ENCODE peak calls at places on chromosomes 7 and 10, in six cellular contexts. L is naive thymus-derived CD4-positive, alpha-beta T cell; B is cardiac muscle cell; J is mesenchymal stem cell; E is tibial artery; T is CD8-positive, alpha-beta T cell. R is an unnamed sample.
A peak's percentile ranks its signal among the peaks of the same experiment; 100 is the strongest.

GRCh38 chr7:155317114-155317434 is 19.4 kb downstream of the INSIG1 start:
- DNase-seq in L (no peak), B (no peak), J (no peak), E (no peak), T (no peak), R (no peak)

GRCh38 chr7:81416648-81417047 is 353.2 kb downstream of the HGF start:
- DNase-seq in L (no peak), B (no peak), J (no peak), E (no peak), T (no peak), R (no peak)

GRCh38 chr7:12493407-12493806 is 77.1 kb upstream of the SCIN start:
- DNase-seq in L (no peak), B (no peak), J (no peak), E (no peak), T (no peak), R (no peak)

GRCh38 chr7:151990567-151990966 is 34.3 kb downstream of the GALNTL5 start:
- DNase-seq in L (no peak), B (no peak), J (peak; percentile 18), E (no peak), T (no peak), R (no peak)

GRCh38 chr10:43863270-43863669 is 214.6 kb upstream of the ZNF32 start:
- DNase-seq in L (no peak), B (no peak), J (no peak), E (no peak), T (no peak), R (peak; percentile 24)

GRCh38 chr10:128144547-128144946 is 18.3 kb upstream of the MKI67 start:
- DNase-seq in L (no peak), B (no peak), J (no peak), E (no peak), T (no peak), R (no peak)

GRCh38 chr7:66183700-66184099 is 21.4 kb upstream of the TPST1 start:
- DNase-seq in L (no peak), B (no peak), J (peak; percentile 96), E (no peak), T (no peak), R (no peak)

GRCh38 chr10:23069019-23069665 is 26.2 kb upstream of the MSRB2 start:
- DNase-seq in L (no peak), B (no peak), J (no peak), E (no peak), T (no peak), R (no peak)

GRCh38 chr7:108613147-108613948 is 43.7 kb downstream of the DNAJB9 start:
- DNase-seq in L (peak; percentile 50), B (peak; percentile 66), J (peak; percentile 53), E (no peak), T (no peak), R (peak; percentile 16)

GRCh38 chr7:130758429-130759056 is 24.5 kb upstream of the KLF14 start:
- DNase-seq in L (peak; percentile 53), B (peak; percentile 47), J (peak; percentile 62), E (no peak), T (no peak), R (no peak)

GRCh38 chr7:116698396-116698795 is 26.4 kb downstream of the MET start:
- DNase-seq in L (no peak), B (no peak), J (no peak), E (no peak), T (no peak), R (no peak)

GRCh38 chr7:157785021-157785441 is 448.2 kb downstream of the DNAJB6 start:
- DNase-seq in L (no peak), B (no peak), J (no peak), E (no peak), T (no peak), R (no peak)

GRCh38 chr7:93228302-93228701 is 2.0 kb upstream of the HEPACAM2 start:
- DNase-seq in L (peak; percentile 79), B (peak; percentile 76), J (peak; percentile 68), E (no peak), T (no peak), R (no peak)

GRCh38 chr7:90459888-90460287 is 9.6 kb upstream of the PTTG1IP2 start:
- DNase-seq in L (no peak), B (no peak), J (no peak), E (no peak), T (no peak), R (no peak)

GRCh38 chr7:142389544-142389943 is 131.7 kb upstream of the PRSS58 start:
- DNase-seq in L (no peak), B (peak; percentile 19), J (peak; percentile 76), E (no peak), T (no peak), R (no peak)

GRCh38 chr7:36115448-36116321 is 37.4 kb upstream of the EEPD1 start:
- DNase-seq in L (no peak), B (peak; percentile 38), J (peak; percentile 94), E (peak; percentile 75), T (no peak), R (peak; percentile 98)

GRCh38 chr7:915291-916218 is 38.9 kb downstream of the ADAP1 start:
- DNase-seq in L (no peak), B (no peak), J (no peak), E (no peak), T (no peak), R (no peak)

GRCh38 chr7:75638607-75639070 is 100.1 kb downstream of the HIP1 start:
- DNase-seq in L (no peak), B (peak; percentile 78), J (peak; percentile 53), E (peak; percentile 56), T (no peak), R (peak; percentile 34)

GRCh38 chr7:96045181-96045580 is 272.8 kb downstream of the DYNC1I1 start:
- DNase-seq in L (no peak), B (no peak), J (no peak), E (no peak), T (no peak), R (no peak)

GRCh38 chr7:18287482-18287881 is 208.1 kb upstream of the HDAC9 start:
- DNase-seq in L (no peak), B (no peak), J (no peak), E (no peak), T (no peak), R (no peak)

GRCh38 chr7:93515144-93515543 is 59.4 kb downstream of the CALCR start:
- DNase-seq in L (no peak), B (no peak), J (peak; percentile 2), E (no peak), T (no peak), R (no peak)

GRCh38 chr10:89301721-89302445 is at the start of gene IFIT2:
- DNase-seq in L (peak; percentile 71), B (no peak), J (peak; percentile 88), E (peak; percentile 46), T (no peak), R (peak; percentile 73)

GRCh38 chr7:46775020-46775419 is 806.9 kb downstream of the TNS3 start:
- DNase-seq in L (no peak), B (no peak), J (no peak), E (no peak), T (no peak), R (no peak)

GRCh38 chr10:26407406-26407969 is 30.7 kb upstream of the APBB1IP start:
- DNase-seq in L (peak; percentile 2), B (no peak), J (peak; percentile 70), E (no peak), T (no peak), R (no peak)

DNA sequence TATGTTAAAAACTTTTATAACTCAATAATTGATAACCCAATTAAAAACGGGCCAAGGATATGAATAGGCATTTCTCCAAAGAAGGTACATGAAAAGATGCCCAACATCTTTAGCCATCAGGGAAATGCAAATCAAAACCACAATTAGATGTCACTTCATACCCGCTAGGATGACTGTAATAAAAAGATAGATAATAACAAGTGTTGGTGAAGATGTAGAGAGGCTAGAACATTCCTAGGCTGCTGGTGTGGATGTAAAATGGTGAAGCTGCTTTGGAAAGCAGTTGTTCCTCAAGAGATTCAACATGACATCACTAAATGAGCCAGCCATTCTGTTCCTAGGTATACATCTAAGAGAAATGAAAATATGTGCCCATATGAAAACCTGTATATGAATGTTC is 35.6 kb downstream of the CAMK1D start:
- DNase-seq in L (no peak), B (no peak), J (no peak), E (no peak), T (no peak), R (no peak)
- H3K4me1 ChIP-seq in L (no peaks in the 10 kb centered on the region), B (no peaks in the 10 kb centered on the region), J (peaks cover 9% of the 10 kb centered on the region), E (peaks cover 13% of the 10 kb centered on the region), T (no peaks in the 10 kb centered on the region), R (no peaks in the 10 kb centered on the region)

DNA sequence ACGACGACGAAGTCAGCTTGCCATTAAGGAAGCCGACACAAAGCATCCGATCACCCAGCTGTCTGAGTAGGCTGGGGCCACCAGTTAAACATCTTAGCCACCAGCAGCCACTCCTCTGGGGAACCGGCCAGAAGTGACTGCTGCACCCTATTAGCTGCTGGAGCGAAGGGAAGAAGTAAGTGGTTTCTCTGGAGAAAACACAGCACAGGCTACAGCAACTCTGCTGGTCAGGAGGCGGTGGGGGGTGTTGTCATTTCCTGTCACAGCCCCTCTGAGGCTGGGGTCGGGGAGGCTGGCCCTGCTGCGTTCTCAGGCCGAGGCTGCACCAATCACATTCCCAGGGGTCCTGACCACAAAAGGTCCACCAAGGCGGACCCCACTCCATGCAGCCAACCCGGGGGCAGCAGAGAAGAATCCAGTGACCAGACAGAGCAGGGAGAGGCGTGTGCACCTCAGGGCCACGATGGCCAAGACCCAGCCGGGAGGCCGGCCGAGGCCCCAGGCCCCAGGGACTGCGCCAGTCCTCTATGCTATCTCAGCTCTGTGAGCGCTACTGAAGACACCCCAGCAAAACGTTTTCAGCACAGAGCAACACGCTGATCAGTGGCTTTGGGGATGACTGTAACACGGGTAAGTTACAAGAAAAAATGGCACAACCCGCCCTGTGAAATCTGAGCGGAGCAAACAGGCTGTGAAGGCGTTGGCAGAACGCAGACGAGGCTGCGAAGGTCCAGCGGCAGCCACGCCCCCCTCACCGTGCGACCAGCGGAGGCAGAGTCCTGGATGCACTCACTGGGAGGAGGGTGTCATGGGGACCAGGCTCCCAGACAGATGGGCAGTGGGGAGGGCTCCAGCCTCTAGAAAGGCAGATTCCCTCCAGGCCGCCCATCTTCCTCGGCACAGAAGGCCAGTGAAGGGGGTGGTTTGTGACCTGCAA is 24.8 kb downstream of the STK32C start:
- DNase-seq in L (no peak), B (no peak), J (no peak), E (no peak), T (no peak), R (no peak)
- H3K4me1 ChIP-seq in L (no peaks in the 10 kb centered on the region), B (no peaks in the 10 kb centered on the region), J (peaks cover 2% of the 10 kb centered on the region), E (no peaks in the 10 kb centered on the region), T (no peaks in the 10 kb centered on the region), R (no peaks in the 10 kb centered on the region)

GRCh38 chr10:101266396-101267298 is 37.4 kb upstream of the LBX1 start:
- DNase-seq in L (no peak), B (no peak), J (no peak), E (no peak), T (no peak), R (no peak)
- H3K4me1 ChIP-seq in L (no peaks in the 10 kb centered on the region), B (no peaks in the 10 kb centered on the region), J (no peaks in the 10 kb centered on the region), E (no peaks in the 10 kb centered on the region), T (no peaks in the 10 kb centered on the region), R (no peaks in the 10 kb centered on the region)

DNA sequence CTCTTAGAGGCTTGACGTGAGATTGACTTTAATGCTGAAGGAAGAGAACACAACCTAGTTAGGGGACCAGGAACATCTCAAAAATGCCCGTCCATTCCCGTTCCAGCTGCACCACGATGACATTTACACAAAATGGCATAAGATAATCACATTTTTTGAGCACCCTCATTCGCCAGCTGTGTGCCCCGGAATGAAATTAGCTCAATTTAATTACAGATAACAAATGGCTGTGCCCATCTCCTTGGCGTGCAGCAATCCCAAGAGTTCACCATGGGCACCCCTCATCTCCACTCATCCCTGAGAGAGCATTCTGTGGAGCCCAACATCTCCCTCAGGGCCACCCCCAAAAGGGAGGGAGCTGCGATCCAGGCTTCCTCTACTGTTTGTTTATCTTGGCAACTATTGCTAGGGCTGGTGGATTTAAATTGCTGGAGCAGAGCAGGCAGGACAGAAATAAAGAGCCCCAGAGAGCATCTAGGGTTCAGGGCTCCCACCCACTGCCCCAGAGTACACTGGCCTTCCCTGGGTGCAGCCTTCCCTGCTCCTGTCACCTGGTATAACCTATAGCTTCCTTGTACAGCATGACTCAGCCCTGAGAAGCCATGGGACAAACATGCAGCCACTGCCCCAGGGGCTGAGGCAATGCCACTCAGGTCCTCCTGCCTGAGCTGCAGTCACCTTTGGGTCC is 263.5 kb downstream of the ZEB1 start:
- DNase-seq in L (no peak), B (no peak), J (peak; percentile 52), E (no peak), T (no peak), R (no peak)
- H3K4me1 ChIP-seq in L (no peaks in the 10 kb centered on the region), B (no peaks in the 10 kb centered on the region), J (peaks cover 5% of the 10 kb centered on the region), E (peaks cover 20% of the 10 kb centered on the region), T (no peaks in the 10 kb centered on the region), R (peaks cover 6% of the 10 kb centered on the region)